ENCODE peak calls at places on chromosomes 5 and 9, in five cellular contexts. J, G, A, D and E are unnamed samples.

GRCh38 chr9:130660683-130661460 is 3.5 kb upstream of the PRDM12 start:
- DNase-seq in A (peak; percentile 65), G (no peak), D (no peak), J (no peak), E (peak; percentile 30)

GRCh38 chr5:128838631-128839030 is 126.7 kb upstream of the SLC27A6 start:
- DNase-seq in J (no peak), D (no peak), G (no peak), A (no peak), E (no peak)

GRCh38 chr9:87592554-87593394 is 95.1 kb downstream of the DAPK1 start:
- DNase-seq in G (no peak), J (no peak), D (no peak), A (no peak), E (no peak)

GRCh38 chr5:135244620-135245021 is 154.4 kb downstream of the MACROH2A1 start:
- DNase-seq in J (no peak), G (no peak), A (peak; percentile 10), D (no peak), E (peak; percentile 11)

GRCh38 chr9:132559711-132560110 is 22.7 kb upstream of the BARHL1 start:
- DNase-seq in G (no peak), J (no peak), A (no peak), D (no peak), E (no peak)

GRCh38 chr9:112443200-112443599 is 43.4 kb upstream of the KIAA1958 start:
- DNase-seq in J (no peak), D (peak; percentile 3), A (no peak), G (peak; percentile 3), E (no peak)

GRCh38 chr9:138083873-138084272 is 206.3 kb downstream of the CACNA1B start:
- DNase-seq in D (no peak), G (no peak), J (no peak), A (no peak), E (no peak)

GRCh38 chr9:89526667-89527066 is 28.8 kb upstream of the SEMA4D start:
- DNase-seq in G (no peak), D (no peak), J (no peak), A (no peak), E (no peak)

GRCh38 chr5:80215523-80215922 is 40.3 kb downstream of the SERINC5 start:
- DNase-seq in J (no peak), G (no peak), A (no peak), D (no peak), E (no peak)

GRCh38 chr9:14670718-14671117 is 22.5 kb downstream of the ZDHHC21 start:
- DNase-seq in J (no peak), G (no peak), D (no peak), A (no peak), E (no peak)

GRCh38 chr5:79697222-79698164 is 7.9 kb downstream of the CMYA5 start:
- DNase-seq in D (no peak), G (no peak), J (no peak), A (no peak), E (no peak)

GRCh38 chr9:125204477-125204876 is 4.1 kb downstream of the RABEPK start:
- DNase-seq in J (no peak), D (no peak), G (no peak), A (no peak), E (no peak)

GRCh38 chr5:1783214-1783551 is 16.5 kb downstream of the MRPL36 start:
- DNase-seq in G (no peak), A (no peak), J (no peak), D (no peak), E (no peak)

GRCh38 chr5:35803221-35803651 is 53.5 kb upstream of the IL7R start:
- DNase-seq in A (peak; percentile 80), D (no peak), G (no peak), J (no peak), E (no peak)

GRCh38 chr5:9479361-9479760 is 66.5 kb downstream of the SEMA5A start:
- DNase-seq in J (no peak), A (no peak), D (no peak), G (no peak), E (no peak)

GRCh38 chr9:20650750-20651299 is 28.5 kb upstream of the MLLT3 start:
- DNase-seq in J (no peak), G (no peak), A (no peak), D (no peak), E (no peak)

GRCh38 chr9:137760426-137760825 is 117.2 kb upstream of the CACNA1B start:
- DNase-seq in A (no peak), D (no peak), G (no peak), J (no peak), E (no peak)

GRCh38 chr5:20294696-20295095 is 306.7 kb upstream of the CDH18 start:
- DNase-seq in A (no peak), J (no peak), G (no peak), D (no peak), E (no peak)

GRCh38 chr5:26948921-26949320 is 89.5 kb downstream of the CDH9 start:
- DNase-seq in D (no peak), A (no peak), G (no peak), J (no peak), E (no peak)

GRCh38 chr9:89622933-89623861 is 18.4 kb downstream of the GADD45G start:
- DNase-seq in J (no peak), A (no peak), D (no peak), G (no peak), E (no peak)

GRCh38 chr5:89968870-89969472 is 440.6 kb downstream of the CETN3 start:
- DNase-seq in D (no peak), J (no peak), G (no peak), A (no peak), E (no peak)